ENCODE peak calls at places on chromosomes 5 and 9, in four cellular contexts. U, C, J and E are unnamed samples.

GRCh38 chr9:131056781-131057506 is 39.4 kb upstream of the AIF1L start:
- DNase-seq in U (no peak), C (no peak), J (no peak), E (no peak)

GRCh38 chr5:24735284-24735683 is 90.5 kb upstream of the CDH10 start:
- DNase-seq in J (no peak), U (no peak), C (no peak), E (no peak)

GRCh38 chr5:141476132-141476909 is 555 bp downstream of the PCDHGC3 start:
- DNase-seq in U (no peak), J (no peak), C (peak), E (peak)

GRCh38 chr9:130518943-130519772 is 60.2 kb upstream of the FUBP3 start:
- DNase-seq in C (no peak), U (no peak), J (no peak), E (no peak)

GRCh38 chr5:78699565-78700143 is 51.1 kb upstream of the LHFPL2 start:
- DNase-seq in U (no peak), C (peak), J (peak), E (peak)

GRCh38 chr9:14309403-14309802 is 4.5 kb downstream of the NFIB start:
- DNase-seq in U (no peak), C (peak), J (peak), E (peak)

GRCh38 chr9:84898188-84898587 is 228.7 kb downstream of the NTRK2 start:
- DNase-seq in C (no peak), J (no peak), U (no peak), E (no peak)

GRCh38 chr5:116046823-116047222 is 14.6 kb downstream of the ARL14EPL start:
- DNase-seq in C (no peak), U (no peak), J (no peak), E (no peak)

GRCh38 chr9:127426756-127427155 is 2.6 kb downstream of the ZNF79 start:
- DNase-seq in C (no peak), J (no peak), U (no peak), E (no peak)

GRCh38 chr5:178797101-178797521 is 62.6 kb upstream of the ZNF354B start:
- DNase-seq in C (no peak), J (no peak), U (no peak), E (no peak)

GRCh38 chr5:159178978-159179377 is 30.4 kb downstream of the RNF145 start:
- DNase-seq in C (peak), J (peak), U (peak), E (peak)

GRCh38 chr5:79611046-79611829 is 1.0 kb upstream of the TENT2 start:
- DNase-seq in U (no peak), J (no peak), C (no peak), E (no peak)

GRCh38 chr9:27478322-27478721 is 45.8 kb upstream of the IFNK start:
- DNase-seq in J (no peak), C (no peak), U (no peak), E (no peak)

GRCh38 chr5:114297915-114298314 is 64.0 kb upstream of the KCNN2 start:
- DNase-seq in C (no peak), U (no peak), J (no peak), E (no peak)

GRCh38 chr9:18768951-18769622 is 263.9 kb downstream of the SAXO1 start:
- DNase-seq in C (no peak), J (no peak), U (peak), E (no peak)

GRCh38 chr5:88251048-88251711 is 17.5 kb downstream of the TMEM161B start:
- DNase-seq in U (no peak), C (peak), J (no peak), E (peak)

GRCh38 chr5:143837306-143837848 is 25.4 kb downstream of the HMHB1 start:
- DNase-seq in J (no peak), U (no peak), C (peak), E (peak)

GRCh38 chr9:117097761-117098160 is 317.1 kb downstream of the ASTN2 start:
- DNase-seq in C (no peak), U (no peak), J (no peak), E (no peak)

GRCh38 chr5:158658439-158659230 is 441.1 kb downstream of the EBF1 start:
- DNase-seq in U (no peak), C (peak), J (no peak), E (peak)

GRCh38 chr9:87336407-87336806 is 161.3 kb upstream of the DAPK1 start:
- DNase-seq in C (no peak), J (peak), U (no peak), E (no peak)

GRCh38 chr5:142918959-142919635 is 148.9 kb downstream of the ARHGAP26 start:
- DNase-seq in U (no peak), C (no peak), J (no peak), E (no peak)

GRCh38 chr9:96423322-96423984 is 5.3 kb upstream of the ZNF367 start:
- DNase-seq in J (no peak), U (no peak), C (no peak), E (no peak)

GRCh38 chr5:181098642-181099452 is 32.1 kb downstream of the OR2V1 start:
- DNase-seq in C (no peak), U (no peak), J (no peak), E (no peak)
- TF ChIP-seq EZH2 in C (peak), U (no peak), J (no peak), E (no peak)

DNA sequence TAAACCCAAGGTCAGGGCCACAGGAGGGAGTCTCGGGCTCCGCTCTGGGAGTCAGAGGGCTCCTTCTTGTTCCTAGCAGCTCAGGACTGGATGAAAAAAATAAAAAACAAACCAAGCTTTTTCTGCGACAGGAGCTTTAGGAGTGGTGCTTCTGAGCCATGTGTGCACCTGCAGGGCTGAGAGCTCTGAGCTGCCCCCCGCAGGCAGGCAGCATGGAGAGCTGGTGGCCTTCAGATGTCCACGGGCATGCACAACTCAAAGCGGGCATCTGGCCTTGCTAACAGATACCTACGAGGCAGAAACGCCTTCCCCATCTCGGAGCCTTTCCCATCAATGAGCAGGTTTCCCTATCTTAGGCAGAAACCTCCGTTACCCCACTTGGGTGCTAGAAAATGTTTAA is 28.5 kb downstream of the DBH start:
- DNase-seq in C (no peak), J (no peak), U (no peak), E (no peak)
- TF ChIP-seq CTCF in C (no peak), J (peak), U (peak), E (no peak)

GRCh38 chr5:139849501-139849900 is 53.9 kb downstream of the PSD2 start:
- DNase-seq in U (no peak), C (no peak), J (no peak), E (no peak)
- TF ChIP-seq EZH2 in U (no peak), C (peak), J (no peak), E (no peak)

GRCh38 chr5:126354012-126354856 is 69.0 kb upstream of the GRAMD2B start:
- DNase-seq in C (peak), U (peak), J (peak), E (peak)
- TF ChIP-seq CTCF in C (no peak), U (peak), J (peak), E (peak)

GRCh38 chr5:41891066-41891707 is 13.0 kb upstream of the RIMOC1 start:
- DNase-seq in C (no peak), J (peak), U (no peak), E (no peak)

GRCh38 chr5:41893074-41893851 is 10.9 kb upstream of the RIMOC1 start:
- DNase-seq in U (no peak), J (no peak), C (no peak), E (no peak)

GRCh38 chr5:41896230-41896629 is 7.9 kb upstream of the RIMOC1 start:
- DNase-seq in J (no peak), C (no peak), U (no peak), E (no peak)
- TF ChIP-seq EZH2 in J (no peak), C (no peak), U (no peak), E (no peak)

GRCh38 chr9:34190996-34191892 is 12.4 kb downstream of the UBAP1 start:
- DNase-seq in C (peak), U (no peak), J (peak), E (no peak)
- TF ChIP-seq CTCF in C (peak), U (peak), J (peak), E (peak)

GRCh38 chr9:75889977-75890540 is 414 bp upstream of the PCSK5 start:
- DNase-seq in U (no peak), J (peak), C (peak), E (peak)
- TF ChIP-seq EZH2 in U (peak), J (no peak), C (no peak), E (no peak)

DNA sequence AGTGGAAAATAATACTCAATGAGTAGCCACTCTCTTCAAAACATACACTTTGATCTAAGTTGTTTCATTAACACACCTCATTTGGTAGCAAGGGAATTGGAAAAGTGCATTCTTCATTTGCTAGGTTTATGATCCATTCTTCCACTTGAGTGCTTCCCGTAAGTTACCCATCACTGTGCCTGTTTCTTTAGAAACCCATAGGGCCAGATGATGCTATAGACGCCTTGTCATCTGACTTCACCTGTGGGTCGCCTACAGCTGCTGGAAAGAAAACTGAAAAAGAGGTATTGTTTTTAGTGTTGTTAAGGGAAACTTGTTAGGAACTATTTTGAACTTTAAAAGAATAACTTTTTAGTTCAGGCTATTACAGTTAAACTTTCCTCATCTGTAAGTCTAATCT is 66.7 kb downstream of the ERAP1 start:
- DNase-seq in J (no peak), C (no peak), U (no peak), E (no peak)
- TF ChIP-seq CTCF in J (no peak), C (no peak), U (no peak), E (no peak)

GRCh38 chr5:35513612-35514011 is 104.1 kb upstream of the SPEF2 start:
- DNase-seq in U (no peak), J (no peak), C (no peak), E (no peak)

DNA sequence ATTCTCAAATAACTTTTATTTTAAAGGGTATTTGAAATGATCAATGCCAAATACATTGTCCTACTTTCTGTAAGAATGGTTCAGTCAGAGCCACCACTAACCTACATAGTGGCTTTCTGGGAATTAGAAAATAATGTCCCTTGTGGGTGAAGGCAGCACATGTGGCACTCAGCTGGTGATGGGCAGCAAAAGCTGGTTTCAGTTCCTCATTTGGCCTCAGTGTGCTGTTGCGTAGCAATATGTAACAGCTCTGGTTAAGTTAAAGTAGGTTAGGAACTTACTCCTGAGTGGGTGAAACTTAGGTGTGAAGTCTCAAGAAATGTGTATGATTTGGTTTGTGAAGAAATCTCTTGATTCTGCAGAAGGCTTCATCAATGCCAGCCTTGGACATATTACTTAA is 99.6 kb upstream of the SPEF2 start:
- DNase-seq in C (no peak), J (no peak), U (peak), E (no peak)
- TF ChIP-seq EZH2 in C (no peak), J (no peak), U (no peak), E (no peak)